ENCODE peak calls at places on chromosomes 11 and 22, in five cellular contexts. Q is ovary, O is type B pancreatic cell, Z is vagina, F is PC-3. C is an unnamed sample.

GRCh38 chr11:24755260-24755839 is 258.5 kb downstream of the LUZP2 start:
- DNase-seq in O (no peak), Z (no peak), Q (no peak), F (peak; percentile 64), C (no peak)

GRCh38 chr22:31119026-31119717 is 3.6 kb upstream of the INPP5J start:
- DNase-seq in O (no peak), F (no peak), Q (no peak), Z (no peak), C (no peak)

GRCh38 chr11:120682026-120682649 is 170.6 kb downstream of the GRIK4 start:
- DNase-seq in Q (no peak), Z (no peak), O (no peak), F (no peak), C (no peak)

GRCh38 chr22:28112548-28113043 is 193.5 kb upstream of the PITPNB start:
- DNase-seq in Q (peak; percentile 15), F (peak; percentile 53), O (no peak), Z (no peak), C (no peak)

GRCh38 chr11:124865902-124866851 is 945 bp downstream of the ROBO3 start:
- DNase-seq in F (peak; percentile 30), Z (no peak), O (no peak), Q (no peak), C (peak; percentile 61)

GRCh38 chr11:91124363-91124762 is 901.5 kb upstream of the CHORDC1 start:
- DNase-seq in Z (no peak), O (no peak), F (no peak), Q (no peak), C (no peak)

GRCh38 chr11:110450246-110450645 is 20.5 kb downstream of the FDX1 start:
- DNase-seq in O (no peak), Q (no peak), Z (no peak), F (no peak), C (no peak)

GRCh38 chr22:49962751-49963646 is 2.4 kb downstream of the PIM3 start:
- DNase-seq in Q (peak; percentile 49), Z (no peak), O (no peak), F (no peak), C (no peak)

GRCh38 chr11:14973621-14974020 is 1.5 kb upstream of the CALCA start:
- DNase-seq in Z (no peak), O (no peak), Q (no peak), F (no peak), C (peak; percentile 16)

GRCh38 chr22:43883012-43883661 is 8.7 kb downstream of the PNPLA5 start:
- DNase-seq in Z (no peak), Q (no peak), O (no peak), F (peak; percentile 80), C (peak; percentile 52)

GRCh38 chr11:78551066-78551465 is 23.6 kb downstream of the NARS2 start:
- DNase-seq in O (no peak), Z (no peak), F (no peak), Q (no peak), C (no peak)

GRCh38 chr11:24496371-24496727 is 504 bp upstream of the LUZP2 start:
- DNase-seq in O (no peak), Q (no peak), Z (no peak), F (no peak), C (no peak)

GRCh38 chr11:70672991-70673670 is 274.8 kb downstream of the CTTN start:
- DNase-seq in Z (no peak), F (no peak), O (no peak), Q (no peak), C (no peak)

GRCh38 chr22:36589856-36590255 is 60.9 kb upstream of the EIF3D start:
- DNase-seq in O (no peak), Q (no peak), Z (no peak), F (no peak), C (no peak)

GRCh38 chr11:68763181-68763721 is 11.9 kb upstream of the TESMIN start:
- DNase-seq in Q (no peak), O (no peak), Z (no peak), F (no peak), C (no peak)

GRCh38 chr11:31807791-31808074 is 3.4 kb downstream of the PAX6 start:
- DNase-seq in Z (no peak), O (no peak), Q (no peak), F (no peak), C (no peak)

GRCh38 chr11:131889146-131889577 is 518.7 kb downstream of the NTM start:
- DNase-seq in F (peak; percentile 66), Q (no peak), O (no peak), Z (no peak), C (no peak)

GRCh38 chr22:29517215-29517908 is 36.2 kb downstream of the THOC5 start:
- DNase-seq in F (no peak), O (no peak), Q (no peak), Z (no peak), C (no peak)

GRCh38 chr11:12900496-12900895 is 108.6 kb upstream of the RASSF10 start:
- DNase-seq in F (peak; percentile 89), Q (no peak), O (no peak), Z (no peak), C (no peak)

GRCh38 chr11:32116668-32117067 is 25.8 kb downstream of the RCN1 start:
- DNase-seq in O (no peak), F (no peak), Z (no peak), Q (no peak), C (no peak)

GRCh38 chr11:7385532-7385931 is 99.8 kb upstream of the OLFML1 start:
- DNase-seq in Q (no peak), F (peak; percentile 4), O (no peak), Z (no peak), C (no peak)

DNA sequence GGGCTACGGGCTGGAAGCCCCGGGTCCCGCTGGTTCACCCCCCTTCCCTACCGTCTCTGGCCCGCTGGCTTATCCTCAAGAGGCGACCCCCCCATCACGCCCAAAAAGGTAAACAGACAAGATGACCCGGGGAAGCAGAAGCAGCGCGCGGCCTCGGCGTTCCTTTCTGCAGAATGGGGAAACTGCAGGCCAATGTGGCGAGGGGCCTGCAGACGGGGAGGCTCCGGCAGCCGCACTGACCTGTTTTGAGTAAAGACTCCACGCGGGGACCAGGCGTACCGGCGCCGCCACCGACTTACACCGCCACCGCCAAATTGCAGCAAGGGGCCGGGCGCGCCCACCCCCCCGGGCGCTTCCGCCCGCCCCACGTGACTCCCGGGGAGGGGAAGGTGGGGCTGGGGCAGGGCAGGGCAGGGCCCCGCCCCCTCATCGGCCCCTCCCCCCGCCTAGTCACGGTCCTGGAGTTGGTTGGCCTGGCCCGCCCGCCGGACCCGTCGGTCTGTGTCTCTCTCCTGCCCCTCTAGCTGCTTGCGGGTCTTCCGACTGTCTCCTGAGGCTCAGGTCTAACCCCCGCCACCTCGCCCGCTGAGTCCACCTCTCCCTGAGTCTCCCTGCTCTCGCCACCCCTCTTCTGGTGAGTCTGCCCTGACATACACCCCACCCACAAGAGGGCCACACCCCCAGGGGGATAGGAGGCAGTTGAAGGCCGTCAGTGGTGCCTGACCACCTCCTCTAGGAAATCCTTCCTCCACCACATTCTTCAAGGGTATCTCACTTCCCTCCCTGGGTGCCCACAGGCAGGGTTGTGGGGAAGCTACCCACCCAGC is at the start of gene ARAP1:
- DNase-seq in O (no peak), Q (peak; percentile 69), F (peak; percentile 92), Z (no peak), C (peak; percentile 55)
- TF ChIP-seq CTCF in O (no peak), Q (no peak), F (no peak), Z (no peak), C (no peak)

DNA sequence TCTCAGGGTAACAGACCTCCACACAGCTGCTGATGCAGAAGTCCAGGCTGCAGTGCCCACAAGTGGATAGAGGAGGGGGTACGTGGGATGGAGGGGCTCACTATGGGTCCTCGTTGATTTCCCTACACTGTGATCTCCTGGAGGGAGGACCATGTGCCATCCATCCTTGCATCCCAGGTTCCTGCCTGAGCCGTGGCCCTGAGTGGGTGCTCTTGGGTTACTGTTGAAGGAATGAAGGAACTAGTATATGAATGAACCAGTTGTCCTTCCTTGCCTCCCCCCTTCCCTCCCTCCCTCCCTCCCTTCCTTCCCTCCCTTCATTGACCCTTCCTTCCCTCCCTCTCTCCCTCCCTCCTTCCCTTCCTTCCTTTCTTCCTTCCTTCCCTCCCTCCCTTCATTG is 15.4 kb downstream of the APOBEC3B start:
- DNase-seq in O (no peak), Z (peak; percentile 52), F (no peak), Q (no peak), C (no peak)
- TF ChIP-seq CTCF in O (no peak), Z (no peak), F (no peak), Q (no peak), C (no peak)

DNA sequence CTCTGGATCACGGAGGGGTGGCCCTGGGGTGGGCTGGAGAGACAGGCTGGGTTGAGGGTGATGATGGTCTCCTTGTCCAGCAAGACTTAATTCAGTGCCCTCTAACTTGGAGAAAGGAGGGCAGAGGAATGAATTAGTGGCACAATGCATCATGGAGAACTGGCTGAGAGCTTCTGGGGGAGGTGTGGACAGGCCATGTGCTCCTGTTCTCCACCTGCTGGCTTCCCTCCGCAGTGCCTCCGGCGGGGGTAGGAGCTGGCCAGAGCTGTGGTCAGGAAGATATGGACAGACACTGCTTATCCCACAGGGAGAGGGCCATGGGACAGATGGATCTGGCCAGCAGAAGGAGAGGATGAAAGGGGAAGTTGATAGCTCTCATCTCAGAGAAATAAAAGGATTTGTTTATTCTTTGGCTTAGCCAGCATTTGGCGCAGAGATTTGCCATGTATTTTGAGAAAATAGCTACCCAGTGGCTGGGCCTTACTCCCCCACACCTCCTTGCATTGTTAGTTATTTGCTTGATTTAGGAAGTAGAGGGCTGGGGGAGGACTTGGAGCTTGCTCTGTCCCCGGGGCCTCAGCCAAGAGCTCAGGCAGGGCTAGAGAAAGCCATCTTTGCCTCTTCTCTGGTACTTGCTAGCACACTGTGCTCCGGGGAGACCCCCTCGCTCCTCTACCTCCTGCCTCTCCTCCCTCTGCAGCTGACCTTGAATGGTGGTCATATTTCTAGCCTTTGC is 93.2 kb downstream of the SCN3B start:
- DNase-seq in O (no peak), Z (no peak), F (no peak), Q (peak; percentile 77), C (peak; percentile 34)
- TF ChIP-seq CTCF in O (peak; percentile 46), Z (no peak), F (peak; percentile 40), Q (no peak), C (peak; percentile 53)

GRCh38 chr11:2402106-2402505 is 1.6 kb downstream of the TSSC4 start:
- DNase-seq in Z (no peak), F (no peak), Q (no peak), O (no peak), C (no peak)

GRCh38 chr11:2402890-2403645 is 2.5 kb downstream of the TSSC4 start:
- DNase-seq in Z (no peak), O (no peak), F (no peak), Q (no peak), C (no peak)

GRCh38 chr11:2400761-2401435 is 348 bp downstream of the TSSC4 start:
- DNase-seq in Z (no peak), O (no peak), Q (no peak), F (no peak), C (no peak)

GRCh38 chr11:2400069-2400760 is at the start of gene TSSC4:
- DNase-seq in F (peak; percentile 99), O (peak; percentile 100), Q (peak; percentile 100), Z (peak; percentile 100), C (peak; percentile 100)

DNA sequence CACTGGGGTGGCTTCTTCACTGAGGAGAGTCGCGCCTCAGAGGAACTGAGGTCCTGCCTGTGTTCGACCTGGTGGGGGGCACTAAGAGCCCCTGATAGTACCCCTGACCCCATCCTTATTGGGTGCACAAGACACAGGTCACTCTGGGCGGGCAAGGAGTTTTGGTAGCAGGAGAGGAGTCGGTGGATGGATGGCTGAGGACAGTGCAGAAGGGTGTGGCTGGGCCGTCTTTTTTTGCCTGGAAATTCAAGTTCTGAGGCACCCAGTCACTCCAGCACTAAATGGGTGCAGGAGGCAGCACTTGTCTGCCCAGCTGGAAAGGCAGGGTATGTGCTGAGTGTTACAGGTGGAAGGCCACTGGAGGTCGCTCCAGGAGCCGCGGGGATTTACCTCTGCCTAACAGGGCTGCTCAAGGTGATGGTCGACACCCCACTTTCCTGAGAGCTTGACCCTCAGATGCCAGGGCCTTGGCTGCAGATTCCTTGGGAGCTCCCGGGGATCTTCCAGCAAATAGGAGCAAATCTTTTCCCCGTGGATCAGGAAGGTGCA is 960 bp downstream of the TSSC4 start:
- DNase-seq in F (peak; percentile 15), Z (no peak), Q (no peak), O (no peak), C (no peak)
- TF ChIP-seq CTCF in F (peak; percentile 44), Z (no peak), Q (no peak), O (no peak), C (no peak)